ENCODE peak calls at places on chromosomes 13 and 19, in four cellular contexts. One of them, this sample, is unnamed.

GRCh38 chr13:102903659-102904407 is 58.0 kb downstream of the ERCC5 start:
- DNase-seq in vagina: no peak
- DNase-seq in WTC11: no peak
- DNase-seq in COR-L47: no peak
- DNase-seq in this sample: no peak

GRCh38 chr19:41353466-41354342 is at the start of gene TGFB1:
- DNase-seq in vagina: no peak
- DNase-seq in WTC11: peak
- DNase-seq in COR-L47: no peak
- DNase-seq in this sample: peak

GRCh38 chr13:106548064-106548696 is 12.7 kb upstream of the EFNB2 start:
- DNase-seq in vagina: no peak
- DNase-seq in WTC11: no peak
- DNase-seq in COR-L47: no peak
- DNase-seq in this sample: no peak

GRCh38 chr13:22235285-22235949 is 564.5 kb downstream of the FGF9 start:
- DNase-seq in vagina: peak
- DNase-seq in WTC11: no peak
- DNase-seq in COR-L47: no peak
- DNase-seq in this sample: no peak

GRCh38 chr19:2962018-2962670 is 15.2 kb upstream of the TLE6 start:
- DNase-seq in vagina: no peak
- DNase-seq in WTC11: peak
- DNase-seq in COR-L47: peak
- DNase-seq in this sample: peak

GRCh38 chr19:7917292-7918061 is 2.7 kb upstream of the SNAPC2 start:
- DNase-seq in vagina: no peak
- DNase-seq in WTC11: peak
- DNase-seq in COR-L47: peak
- DNase-seq in this sample: no peak

GRCh38 chr13:25529425-25529824 is 157.7 kb downstream of the ATP8A2 start:
- DNase-seq in vagina: no peak
- DNase-seq in WTC11: no peak
- DNase-seq in COR-L47: no peak
- DNase-seq in this sample: no peak

GRCh38 chr13:38417241-38417640 is 67.6 kb downstream of the UFM1 start:
- DNase-seq in vagina: no peak
- DNase-seq in WTC11: no peak
- DNase-seq in COR-L47: no peak
- DNase-seq in this sample: no peak

GRCh38 chr19:49427339-49427738 is 2.2 kb downstream of the GFY start:
- DNase-seq in vagina: no peak
- DNase-seq in WTC11: no peak
- DNase-seq in COR-L47: no peak
- DNase-seq in this sample: no peak

GRCh38 chr19:6039541-6040225 is 61.7 kb upstream of the RANBP3 start:
- DNase-seq in vagina: no peak
- DNase-seq in WTC11: no peak
- DNase-seq in COR-L47: no peak
- DNase-seq in this sample: no peak

GRCh38 chr13:36533806-36534205 is 101.5 kb downstream of the CCNA1 start:
- DNase-seq in vagina: no peak
- DNase-seq in WTC11: no peak
- DNase-seq in COR-L47: no peak
- DNase-seq in this sample: no peak

GRCh38 chr19:12959482-12959881 is 2.5 kb upstream of the GADD45GIP1 start:
- DNase-seq in vagina: no peak
- DNase-seq in WTC11: no peak
- DNase-seq in COR-L47: no peak
- DNase-seq in this sample: no peak

GRCh38 chr13:113603116-113603710 is 18.7 kb downstream of the TFDP1 start:
- DNase-seq in vagina: no peak
- DNase-seq in WTC11: no peak
- DNase-seq in COR-L47: no peak
- DNase-seq in this sample: no peak

GRCh38 chr19:4639531-4640246 is 373 bp downstream of the TNFAIP8L1 start:
- DNase-seq in vagina: no peak
- DNase-seq in WTC11: no peak
- DNase-seq in COR-L47: no peak
- DNase-seq in this sample: no peak

GRCh38 chr13:98056839-98057410 is 86.0 kb upstream of the FARP1 start:
- DNase-seq in vagina: no peak
- DNase-seq in WTC11: no peak
- DNase-seq in COR-L47: no peak
- DNase-seq in this sample: no peak

GRCh38 chr19:42023121-42023942 is 29.3 kb upstream of the ATP1A3 start:
- DNase-seq in vagina: no peak
- DNase-seq in WTC11: peak
- DNase-seq in COR-L47: no peak
- DNase-seq in this sample: no peak

GRCh38 chr19:46772170-46773017 is 16.0 kb downstream of the SLC1A5 start:
- DNase-seq in vagina: no peak
- DNase-seq in WTC11: no peak
- DNase-seq in COR-L47: no peak
- DNase-seq in this sample: no peak

GRCh38 chr13:59746291-59746962 is 417.3 kb downstream of the DIAPH3 start:
- DNase-seq in vagina: no peak
- DNase-seq in WTC11: no peak
- DNase-seq in COR-L47: no peak
- DNase-seq in this sample: peak

GRCh38 chr13:31209172-31209818 is 9.5 kb downstream of the B3GLCT start:
- DNase-seq in vagina: no peak
- DNase-seq in WTC11: no peak
- DNase-seq in COR-L47: peak
- DNase-seq in this sample: no peak

GRCh38 chr19:54207908-54208783 is 7.5 kb downstream of the RPS9 start:
- DNase-seq in vagina: no peak
- DNase-seq in WTC11: no peak
- DNase-seq in COR-L47: no peak
- DNase-seq in this sample: peak

GRCh38 chr19:35790981-35791813 is 15.8 kb downstream of the ARHGAP33 start:
- DNase-seq in vagina: no peak
- DNase-seq in WTC11: no peak
- DNase-seq in COR-L47: peak
- DNase-seq in this sample: no peak

GRCh38 chr13:80030491-80030890 is 310.4 kb downstream of the SPRY2 start:
- DNase-seq in vagina: no peak
- DNase-seq in WTC11: peak
- DNase-seq in COR-L47: peak
- DNase-seq in this sample: peak

GRCh38 chr19:21848706-21849105 is 12.7 kb upstream of the ZNF43 start:
- DNase-seq in vagina: no peak
- DNase-seq in WTC11: no peak
- DNase-seq in COR-L47: no peak
- DNase-seq in this sample: no peak

GRCh38 chr13:103497404-103497803 is 431.2 kb upstream of the SLC10A2 start:
- DNase-seq in vagina: no peak
- DNase-seq in WTC11: no peak
- DNase-seq in COR-L47: no peak
- DNase-seq in this sample: no peak

This sample was measured in NCI-H226.